ENCODE peak calls at places on chromosome 9, in seven cellular contexts. One of them, this sample, is unnamed.

GRCh38 chr9:36922548-36922947 is 111.5 kb downstream of the PAX5 start:
- DNase-seq in activated gamma-delta T cell: no peak
- DNase-seq in activated CD4-positive, alpha-beta T cell treated with anti-CD3 and anti-CD28 coated beads for 24 hours: no peak
- DNase-seq in NCI-H1694 treated with DMSO at 0.1 percent for 48 hours: no peak
- DNase-seq in glutamatergic neuron: no peak
- DNase-seq in amygdala: no peak
- DNase-seq in GM12865: no peak
- DNase-seq in this sample: no peak

GRCh38 chr9:13705913-13706312 is 426.4 kb upstream of the MPDZ start:
- DNase-seq in activated gamma-delta T cell: no peak
- DNase-seq in activated CD4-positive, alpha-beta T cell treated with anti-CD3 and anti-CD28 coated beads for 24 hours: no peak
- DNase-seq in NCI-H1694 treated with DMSO at 0.1 percent for 48 hours: peak; percentile 19
- DNase-seq in glutamatergic neuron: no peak
- DNase-seq in amygdala: no peak
- DNase-seq in GM12865: no peak
- DNase-seq in this sample: peak; percentile 37

GRCh38 chr9:87542180-87542579 is 44.5 kb downstream of the DAPK1 start:
- DNase-seq in activated gamma-delta T cell: no peak
- DNase-seq in activated CD4-positive, alpha-beta T cell treated with anti-CD3 and anti-CD28 coated beads for 24 hours: no peak
- DNase-seq in NCI-H1694 treated with DMSO at 0.1 percent for 48 hours: no peak
- DNase-seq in glutamatergic neuron: no peak
- DNase-seq in amygdala: no peak
- DNase-seq in GM12865: no peak
- DNase-seq in this sample: no peak

GRCh38 chr9:104240890-104241289 is 146.8 kb downstream of the SMC2 start:
- DNase-seq in activated gamma-delta T cell: no peak
- DNase-seq in activated CD4-positive, alpha-beta T cell treated with anti-CD3 and anti-CD28 coated beads for 24 hours: no peak
- DNase-seq in NCI-H1694 treated with DMSO at 0.1 percent for 48 hours: no peak
- DNase-seq in glutamatergic neuron: no peak
- DNase-seq in amygdala: no peak
- DNase-seq in GM12865: no peak
- DNase-seq in this sample: no peak

GRCh38 chr9:133443982-133444381 is 15.8 kb upstream of the CACFD1 start:
- DNase-seq in activated gamma-delta T cell: no peak
- DNase-seq in activated CD4-positive, alpha-beta T cell treated with anti-CD3 and anti-CD28 coated beads for 24 hours: no peak
- DNase-seq in NCI-H1694 treated with DMSO at 0.1 percent for 48 hours: no peak
- DNase-seq in glutamatergic neuron: no peak
- DNase-seq in amygdala: no peak
- DNase-seq in GM12865: no peak
- DNase-seq in this sample: no peak

GRCh38 chr9:128633057-128633456 is 23.6 kb downstream of the DYNC2I2 start:
- DNase-seq in activated gamma-delta T cell: no peak
- DNase-seq in activated CD4-positive, alpha-beta T cell treated with anti-CD3 and anti-CD28 coated beads for 24 hours: no peak
- DNase-seq in NCI-H1694 treated with DMSO at 0.1 percent for 48 hours: no peak
- DNase-seq in glutamatergic neuron: no peak
- DNase-seq in amygdala: no peak
- DNase-seq in GM12865: no peak
- DNase-seq in this sample: no peak

GRCh38 chr9:137179761-137180160 is 7.9 kb upstream of the TMEM210 start:
- DNase-seq in activated gamma-delta T cell: no peak
- DNase-seq in activated CD4-positive, alpha-beta T cell treated with anti-CD3 and anti-CD28 coated beads for 24 hours: no peak
- DNase-seq in NCI-H1694 treated with DMSO at 0.1 percent for 48 hours: no peak
- DNase-seq in glutamatergic neuron: no peak
- DNase-seq in amygdala: no peak
- DNase-seq in GM12865: no peak
- DNase-seq in this sample: no peak

GRCh38 chr9:127566351-127567001 is 45.6 kb upstream of the STXBP1 start:
- DNase-seq in activated gamma-delta T cell: no peak
- DNase-seq in activated CD4-positive, alpha-beta T cell treated with anti-CD3 and anti-CD28 coated beads for 24 hours: no peak
- DNase-seq in NCI-H1694 treated with DMSO at 0.1 percent for 48 hours: no peak
- DNase-seq in glutamatergic neuron: no peak
- DNase-seq in amygdala: no peak
- DNase-seq in GM12865: no peak
- DNase-seq in this sample: no peak

GRCh38 chr9:89795555-89796195 is 190.9 kb downstream of the GADD45G start:
- DNase-seq in activated gamma-delta T cell: no peak
- DNase-seq in activated CD4-positive, alpha-beta T cell treated with anti-CD3 and anti-CD28 coated beads for 24 hours: no peak
- DNase-seq in NCI-H1694 treated with DMSO at 0.1 percent for 48 hours: no peak
- DNase-seq in glutamatergic neuron: no peak
- DNase-seq in amygdala: no peak
- DNase-seq in GM12865: peak; percentile 49
- DNase-seq in this sample: no peak

GRCh38 chr9:117624106-117624505 is 80.1 kb upstream of the TLR4 start:
- DNase-seq in activated gamma-delta T cell: no peak
- DNase-seq in activated CD4-positive, alpha-beta T cell treated with anti-CD3 and anti-CD28 coated beads for 24 hours: no peak
- DNase-seq in NCI-H1694 treated with DMSO at 0.1 percent for 48 hours: no peak
- DNase-seq in glutamatergic neuron: no peak
- DNase-seq in amygdala: no peak
- DNase-seq in GM12865: no peak
- DNase-seq in this sample: no peak

GRCh38 chr9:109382182-109382581 is 61.3 kb upstream of the EPB41L4B start:
- DNase-seq in activated gamma-delta T cell: no peak
- DNase-seq in activated CD4-positive, alpha-beta T cell treated with anti-CD3 and anti-CD28 coated beads for 24 hours: no peak
- DNase-seq in NCI-H1694 treated with DMSO at 0.1 percent for 48 hours: no peak
- DNase-seq in glutamatergic neuron: no peak
- DNase-seq in amygdala: no peak
- DNase-seq in GM12865: no peak
- DNase-seq in this sample: no peak

GRCh38 chr9:109907400-109907799 is 127.4 kb downstream of the PALM2AKAP2 start:
- DNase-seq in activated gamma-delta T cell: no peak
- DNase-seq in activated CD4-positive, alpha-beta T cell treated with anti-CD3 and anti-CD28 coated beads for 24 hours: no peak
- DNase-seq in NCI-H1694 treated with DMSO at 0.1 percent for 48 hours: no peak
- DNase-seq in glutamatergic neuron: no peak
- DNase-seq in amygdala: no peak
- DNase-seq in GM12865: peak; percentile 90
- DNase-seq in this sample: no peak

GRCh38 chr9:116421006-116421538 is 266.0 kb upstream of the TRIM32 start:
- DNase-seq in activated gamma-delta T cell: no peak
- DNase-seq in activated CD4-positive, alpha-beta T cell treated with anti-CD3 and anti-CD28 coated beads for 24 hours: no peak
- DNase-seq in NCI-H1694 treated with DMSO at 0.1 percent for 48 hours: no peak
- DNase-seq in glutamatergic neuron: no peak
- DNase-seq in amygdala: no peak
- DNase-seq in GM12865: no peak
- DNase-seq in this sample: no peak

GRCh38 chr9:127950513-127951210 is 13.0 kb upstream of the DPM2 start:
- DNase-seq in activated gamma-delta T cell: no peak
- DNase-seq in activated CD4-positive, alpha-beta T cell treated with anti-CD3 and anti-CD28 coated beads for 24 hours: no peak
- DNase-seq in NCI-H1694 treated with DMSO at 0.1 percent for 48 hours: no peak
- DNase-seq in glutamatergic neuron: no peak
- DNase-seq in amygdala: peak; percentile 85
- DNase-seq in GM12865: no peak
- DNase-seq in this sample: no peak

GRCh38 chr9:28779240-28779639 is 1206.0 kb upstream of the C9orf72 start:
- DNase-seq in activated gamma-delta T cell: no peak
- DNase-seq in activated CD4-positive, alpha-beta T cell treated with anti-CD3 and anti-CD28 coated beads for 24 hours: no peak
- DNase-seq in NCI-H1694 treated with DMSO at 0.1 percent for 48 hours: no peak
- DNase-seq in glutamatergic neuron: no peak
- DNase-seq in amygdala: no peak
- DNase-seq in GM12865: no peak
- DNase-seq in this sample: no peak

GRCh38 chr9:83509372-83509771 is 28.8 kb downstream of the FRMD3 start:
- DNase-seq in activated gamma-delta T cell: no peak
- DNase-seq in activated CD4-positive, alpha-beta T cell treated with anti-CD3 and anti-CD28 coated beads for 24 hours: no peak
- DNase-seq in NCI-H1694 treated with DMSO at 0.1 percent for 48 hours: no peak
- DNase-seq in glutamatergic neuron: no peak
- DNase-seq in amygdala: no peak
- DNase-seq in GM12865: no peak
- DNase-seq in this sample: no peak

GRCh38 chr9:27400334-27400875 is 103.5 kb upstream of the EQTN start:
- DNase-seq in activated gamma-delta T cell: no peak
- DNase-seq in activated CD4-positive, alpha-beta T cell treated with anti-CD3 and anti-CD28 coated beads for 24 hours: no peak
- DNase-seq in NCI-H1694 treated with DMSO at 0.1 percent for 48 hours: no peak
- DNase-seq in glutamatergic neuron: no peak
- DNase-seq in amygdala: no peak
- DNase-seq in GM12865: no peak
- DNase-seq in this sample: no peak

GRCh38 chr9:111969061-111969460 is 72.4 kb downstream of the UGCG start:
- DNase-seq in activated gamma-delta T cell: no peak
- DNase-seq in activated CD4-positive, alpha-beta T cell treated with anti-CD3 and anti-CD28 coated beads for 24 hours: no peak
- DNase-seq in NCI-H1694 treated with DMSO at 0.1 percent for 48 hours: no peak
- DNase-seq in glutamatergic neuron: no peak
- DNase-seq in amygdala: no peak
- DNase-seq in GM12865: peak; percentile 86
- DNase-seq in this sample: no peak

GRCh38 chr9:96157675-96158074 is 144.3 kb downstream of the HSD17B3 start:
- DNase-seq in activated gamma-delta T cell: no peak
- DNase-seq in activated CD4-positive, alpha-beta T cell treated with anti-CD3 and anti-CD28 coated beads for 24 hours: no peak
- DNase-seq in NCI-H1694 treated with DMSO at 0.1 percent for 48 hours: no peak
- DNase-seq in glutamatergic neuron: no peak
- DNase-seq in amygdala: no peak
- DNase-seq in GM12865: no peak
- DNase-seq in this sample: no peak

GRCh38 chr9:133238851-133239532 is 29.9 kb upstream of the OBP2B start:
- DNase-seq in activated gamma-delta T cell: no peak
- DNase-seq in activated CD4-positive, alpha-beta T cell treated with anti-CD3 and anti-CD28 coated beads for 24 hours: peak; percentile 35
- DNase-seq in NCI-H1694 treated with DMSO at 0.1 percent for 48 hours: peak; percentile 20
- DNase-seq in glutamatergic neuron: peak; percentile 63
- DNase-seq in amygdala: no peak
- DNase-seq in GM12865: peak; percentile 58
- DNase-seq in this sample: no peak

GRCh38 chr9:91047529-91047928 is 245.9 kb downstream of the SYK start:
- DNase-seq in activated gamma-delta T cell: no peak
- DNase-seq in activated CD4-positive, alpha-beta T cell treated with anti-CD3 and anti-CD28 coated beads for 24 hours: peak; percentile 31
- DNase-seq in NCI-H1694 treated with DMSO at 0.1 percent for 48 hours: no peak
- DNase-seq in glutamatergic neuron: no peak
- DNase-seq in amygdala: no peak
- DNase-seq in GM12865: peak; percentile 24
- DNase-seq in this sample: no peak

GRCh38 chr9:83469722-83470121 is 68.5 kb downstream of the FRMD3 start:
- DNase-seq in activated gamma-delta T cell: no peak
- DNase-seq in activated CD4-positive, alpha-beta T cell treated with anti-CD3 and anti-CD28 coated beads for 24 hours: no peak
- DNase-seq in NCI-H1694 treated with DMSO at 0.1 percent for 48 hours: no peak
- DNase-seq in glutamatergic neuron: no peak
- DNase-seq in amygdala: no peak
- DNase-seq in GM12865: no peak
- DNase-seq in this sample: no peak

GRCh38 chr9:137044502-137045177 is 1.3 kb downstream of the NPDC1 start:
- DNase-seq in activated gamma-delta T cell: no peak
- DNase-seq in activated CD4-positive, alpha-beta T cell treated with anti-CD3 and anti-CD28 coated beads for 24 hours: no peak
- DNase-seq in NCI-H1694 treated with DMSO at 0.1 percent for 48 hours: no peak
- DNase-seq in glutamatergic neuron: no peak
- DNase-seq in amygdala: no peak
- DNase-seq in GM12865: no peak
- DNase-seq in this sample: no peak

This sample was measured in DMS 273 treated with DMSO at 0.1 percent for 48 hours.